ENCODE peak calls at places on chromosomes 13 and 19, in five cellular contexts. One of them, this sample, is unnamed.

GRCh38 chr19:1396019-1396767 is 5.1 kb downstream of the GAMT start:
- DNase-seq in cardiac muscle cell: no peak
- DNase-seq in heart left ventricle: no peak
- DNase-seq in lower lobe of right lung: no peak
- DNase-seq in coronary artery: no peak
- DNase-seq in this sample: peak

GRCh38 chr19:55166530-55167268 is at the start of gene DNAAF3:
- DNase-seq in heart left ventricle: peak
- DNase-seq in lower lobe of right lung: peak
- DNase-seq in cardiac muscle cell: peak
- DNase-seq in coronary artery: peak
- DNase-seq in this sample: peak

GRCh38 chr13:23500858-23501257 is 67.4 kb upstream of the SACS start:
- DNase-seq in lower lobe of right lung: no peak
- DNase-seq in heart left ventricle: no peak
- DNase-seq in cardiac muscle cell: no peak
- DNase-seq in coronary artery: no peak
- DNase-seq in this sample: no peak

GRCh38 chr13:47326061-47326460 is 429.2 kb upstream of the HTR2A start:
- DNase-seq in cardiac muscle cell: no peak
- DNase-seq in lower lobe of right lung: no peak
- DNase-seq in heart left ventricle: no peak
- DNase-seq in coronary artery: no peak
- DNase-seq in this sample: no peak

GRCh38 chr19:2602391-2603181 is 99.9 kb downstream of the GNG7 start:
- DNase-seq in heart left ventricle: peak
- DNase-seq in coronary artery: peak
- DNase-seq in lower lobe of right lung: peak
- DNase-seq in cardiac muscle cell: peak
- DNase-seq in this sample: peak

GRCh38 chr19:17121736-17122293 is 46.2 kb downstream of the MYO9B start:
- DNase-seq in lower lobe of right lung: no peak
- DNase-seq in cardiac muscle cell: no peak
- DNase-seq in heart left ventricle: no peak
- DNase-seq in coronary artery: no peak
- DNase-seq in this sample: no peak

GRCh38 chr19:19428746-19429145 is 23.3 kb downstream of the GATAD2A start:
- DNase-seq in heart left ventricle: no peak
- DNase-seq in lower lobe of right lung: no peak
- DNase-seq in coronary artery: no peak
- DNase-seq in cardiac muscle cell: no peak
- DNase-seq in this sample: no peak

GRCh38 chr13:51797664-51798488 is 6.1 kb downstream of the DHRS12 start:
- DNase-seq in cardiac muscle cell: peak
- DNase-seq in coronary artery: no peak
- DNase-seq in lower lobe of right lung: no peak
- DNase-seq in heart left ventricle: no peak
- DNase-seq in this sample: peak

GRCh38 chr13:113562866-113563265 is 21.7 kb upstream of the TFDP1 start:
- DNase-seq in coronary artery: peak
- DNase-seq in lower lobe of right lung: peak
- DNase-seq in cardiac muscle cell: no peak
- DNase-seq in heart left ventricle: no peak
- DNase-seq in this sample: no peak

GRCh38 chr19:30222428-30222873 is 149.7 kb upstream of the ZNF536 start:
- DNase-seq in lower lobe of right lung: no peak
- DNase-seq in coronary artery: no peak
- DNase-seq in cardiac muscle cell: peak
- DNase-seq in heart left ventricle: no peak
- DNase-seq in this sample: no peak

GRCh38 chr19:30216453-30216852 is 155.7 kb upstream of the ZNF536 start:
- DNase-seq in heart left ventricle: no peak
- DNase-seq in lower lobe of right lung: no peak
- DNase-seq in cardiac muscle cell: no peak
- DNase-seq in coronary artery: no peak
- DNase-seq in this sample: no peak

GRCh38 chr19:30221176-30221575 is 151.0 kb upstream of the ZNF536 start:
- DNase-seq in lower lobe of right lung: no peak
- DNase-seq in cardiac muscle cell: no peak
- DNase-seq in heart left ventricle: no peak
- DNase-seq in coronary artery: no peak
- DNase-seq in this sample: no peak

GRCh38 chr19:30217461-30217860 is 154.7 kb upstream of the ZNF536 start:
- DNase-seq in cardiac muscle cell: no peak
- DNase-seq in heart left ventricle: no peak
- DNase-seq in lower lobe of right lung: no peak
- DNase-seq in coronary artery: no peak
- DNase-seq in this sample: no peak

GRCh38 chr19:30219682-30220081 is 152.5 kb upstream of the ZNF536 start:
- DNase-seq in heart left ventricle: no peak
- DNase-seq in cardiac muscle cell: no peak
- DNase-seq in lower lobe of right lung: no peak
- DNase-seq in coronary artery: no peak
- DNase-seq in this sample: no peak
- H3K27ac ChIP-seq in heart left ventricle: no peak
- H3K27ac ChIP-seq in cardiac muscle cell: no peak
- H3K27ac ChIP-seq in lower lobe of right lung: no peak
- H3K27ac ChIP-seq in coronary artery: no peak
- H3K27ac ChIP-seq in this sample: no peak

DNA sequence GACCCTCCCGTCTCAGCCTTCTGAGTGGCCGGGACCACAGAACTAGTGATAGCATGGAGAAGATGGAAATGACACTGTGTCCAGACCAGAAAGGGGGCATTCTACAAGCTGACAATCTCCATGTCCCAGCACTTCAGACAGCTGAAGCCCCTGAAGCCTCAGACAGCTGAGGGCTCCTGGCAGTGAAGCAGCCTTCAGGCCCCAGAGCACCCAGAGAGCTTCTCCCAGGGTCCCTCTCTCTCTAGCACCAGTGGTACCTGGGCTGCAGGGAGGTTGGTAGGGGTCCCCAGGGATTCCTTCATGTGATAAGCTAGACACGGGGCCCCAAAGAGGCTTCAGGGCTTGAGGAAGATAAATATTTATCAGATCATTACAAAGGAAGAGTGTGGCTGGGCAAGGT is 7.6 kb upstream of the POP4 start:
- DNase-seq in cardiac muscle cell: no peak
- DNase-seq in coronary artery: no peak
- DNase-seq in lower lobe of right lung: no peak
- DNase-seq in heart left ventricle: no peak
- DNase-seq in this sample: no peak
- H3K4me3 ChIP-seq in cardiac muscle cell: no peak
- H3K4me3 ChIP-seq in coronary artery: no peak
- H3K4me3 ChIP-seq in lower lobe of right lung: no peak
- H3K4me3 ChIP-seq in heart left ventricle: no peak
- H3K4me3 ChIP-seq in this sample: no peak

GRCh38 chr13:36436811-36437210 is 4.5 kb downstream of the CCNA1 start:
- DNase-seq in heart left ventricle: no peak
- DNase-seq in coronary artery: no peak
- DNase-seq in lower lobe of right lung: no peak
- DNase-seq in cardiac muscle cell: no peak
- DNase-seq in this sample: no peak
- H3K27ac ChIP-seq in heart left ventricle: no peak
- H3K27ac ChIP-seq in coronary artery: no peak
- H3K27ac ChIP-seq in lower lobe of right lung: no peak
- H3K27ac ChIP-seq in cardiac muscle cell: no peak
- H3K27ac ChIP-seq in this sample: no peak

DNA sequence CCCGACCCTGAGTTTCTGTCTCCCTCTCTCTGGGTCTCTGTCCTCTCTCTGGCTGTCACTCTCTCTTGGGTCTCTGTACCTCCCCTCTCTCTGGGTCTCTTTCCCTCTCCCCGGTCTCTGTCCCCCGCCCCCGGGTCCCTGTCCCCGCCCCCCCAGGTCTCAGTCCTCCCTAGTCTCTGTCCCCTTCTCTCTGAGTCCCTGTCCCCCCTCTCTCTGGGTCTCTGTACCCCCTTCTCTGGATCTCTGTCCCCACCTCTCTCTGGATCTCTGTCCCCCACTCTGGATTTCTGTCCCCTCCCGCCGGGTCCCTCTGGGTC is 2.3 kb upstream of the FTL start:
- DNase-seq in cardiac muscle cell: no peak
- DNase-seq in lower lobe of right lung: no peak
- DNase-seq in coronary artery: no peak
- DNase-seq in heart left ventricle: no peak
- DNase-seq in this sample: no peak
- H3K4me3 ChIP-seq in cardiac muscle cell: no peak
- H3K4me3 ChIP-seq in lower lobe of right lung: no peak
- H3K4me3 ChIP-seq in coronary artery: no peak
- H3K4me3 ChIP-seq in heart left ventricle: no peak
- H3K4me3 ChIP-seq in this sample: no peak

DNA sequence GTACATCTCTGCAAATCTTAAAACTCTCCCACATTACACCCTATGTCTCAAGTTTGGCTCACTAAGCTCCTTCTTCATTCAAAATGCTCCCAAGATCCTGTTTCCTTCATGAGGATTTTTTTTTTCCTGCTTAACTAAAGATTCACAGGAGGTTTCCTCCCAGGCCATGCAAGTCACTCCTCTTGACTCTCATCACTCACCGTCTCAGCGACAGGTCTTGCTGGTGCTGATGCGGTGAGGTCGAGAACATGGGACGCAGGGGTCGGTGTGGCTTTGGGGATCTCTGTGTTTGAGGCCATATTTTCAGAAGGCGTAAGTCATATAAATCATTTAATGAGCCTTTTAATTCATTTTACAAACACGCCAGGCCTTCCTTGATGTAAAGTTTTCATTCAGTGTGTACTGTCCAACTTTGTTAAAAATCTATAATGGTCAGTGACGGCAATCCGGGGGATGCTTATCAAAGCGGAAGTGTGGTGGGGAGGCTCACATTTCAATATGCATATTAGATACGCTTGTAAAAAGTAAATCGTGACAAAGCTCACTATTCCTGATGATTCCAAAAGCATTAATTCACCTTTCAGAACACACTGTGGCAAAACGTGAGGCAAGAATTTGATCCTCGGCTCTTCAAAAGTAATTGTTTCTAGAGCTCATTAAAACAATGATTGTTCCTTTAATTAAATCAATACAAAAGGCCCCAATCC is 20.4 kb downstream of the EFNB2 start:
- DNase-seq in coronary artery: no peak
- DNase-seq in lower lobe of right lung: no peak
- DNase-seq in cardiac muscle cell: no peak
- DNase-seq in heart left ventricle: no peak
- DNase-seq in this sample: no peak
- H3K27ac ChIP-seq in coronary artery: no peak
- H3K27ac ChIP-seq in lower lobe of right lung: no peak
- H3K27ac ChIP-seq in cardiac muscle cell: no peak
- H3K27ac ChIP-seq in heart left ventricle: no peak
- H3K27ac ChIP-seq in this sample: no peak